ENCODE peak calls at places on chromosomes 6 and 20, in four cellular contexts. V is EH, N is skeletal muscle cell, X is foreskin fibroblast. C is an unnamed sample.

GRCh38 chr6:151723152-151723551 is 84.3 kb upstream of the ESR1 start:
- DNase-seq in N (no peak), X (no peak), V (no peak), C (no peak)

GRCh38 chr6:47741807-47742206 is 40.0 kb upstream of the OPN5 start:
- DNase-seq in V (peak), X (no peak), N (no peak), C (peak)

GRCh38 chr6:136225496-136225895 is 24.6 kb downstream of the MTFR2 start:
- DNase-seq in X (no peak), V (peak), N (no peak), C (peak)

GRCh38 chr6:160031442-160031841 is 62.6 kb downstream of the IGF2R start:
- DNase-seq in N (no peak), V (peak), X (peak), C (peak)

GRCh38 chr20:31822421-31823330 is 3.5 kb downstream of the MYLK2 start:
- DNase-seq in X (peak), N (no peak), V (peak), C (peak)

GRCh38 chr6:30988209-30988825 is 4.8 kb downstream of the MUC21 start:
- DNase-seq in X (no peak), V (no peak), N (no peak), C (no peak)

GRCh38 chr6:10976571-10976970 is 67.5 kb downstream of the ELOVL2 start:
- DNase-seq in V (no peak), X (no peak), N (no peak), C (peak)

GRCh38 chr6:75196051-75196743 is 9.7 kb downstream of the COL12A1 start:
- DNase-seq in V (peak), X (peak), N (no peak), C (peak)

GRCh38 chr6:139744038-139744437 is 369.6 kb upstream of the CITED2 start:
- DNase-seq in X (no peak), N (no peak), V (no peak), C (no peak)

GRCh38 chr20:48394415-48395081 is 433.3 kb downstream of the PREX1 start:
- DNase-seq in V (no peak), X (no peak), N (no peak), C (no peak)

GRCh38 chr6:38320817-38321216 is 318.9 kb downstream of the BTBD9 start:
- DNase-seq in V (no peak), N (no peak), X (no peak), C (no peak)

GRCh38 chr6:116631379-116631990 is 15.2 kb downstream of the RSPH4A start:
- DNase-seq in V (no peak), X (no peak), N (no peak), C (no peak)

GRCh38 chr20:32474967-32475819 is 109.9 kb downstream of the NOL4L start:
- DNase-seq in X (peak), N (peak), V (peak), C (peak)

GRCh38 chr20:44552950-44553908 is 29.1 kb upstream of the PKIG start:
- DNase-seq in X (peak), V (peak), N (peak), C (peak)

GRCh38 chr20:38278150-38278549 is 17.6 kb upstream of the KIAA1755 start:
- DNase-seq in V (no peak), X (no peak), N (no peak), C (no peak)

GRCh38 chr6:71577766-71578165 is 289.2 kb downstream of the OGFRL1 start:
- DNase-seq in N (no peak), X (no peak), V (no peak), C (no peak)

GRCh38 chr6:168542301-168542700 is 101.3 kb downstream of the SMOC2 start:
- DNase-seq in V (no peak), N (no peak), X (no peak), C (no peak)

GRCh38 chr6:149049230-149049629 is 268.3 kb upstream of the TAB2 start:
- DNase-seq in X (no peak), V (peak), N (no peak), C (peak)

GRCh38 chr6:41687501-41688175 is 47.8 kb downstream of the TFEB start:
- DNase-seq in N (no peak), X (no peak), V (no peak), C (no peak)

GRCh38 chr6:71197770-71198169 is 90.8 kb upstream of the OGFRL1 start:
- DNase-seq in V (peak), X (peak), N (peak), C (peak)

GRCh38 chr20:45892049-45892816 is 1.1 kb downstream of the CTSA start:
- DNase-seq in X (no peak), N (no peak), V (peak), C (peak)

GRCh38 chr20:64053841-64054661 is 4.6 kb upstream of the SOX18 start:
- DNase-seq in X (no peak), N (no peak), V (no peak), C (no peak)

GRCh38 chr6:159169193-159169555 is at the start of gene FNDC1:
- DNase-seq in N (no peak), X (no peak), V (no peak), C (no peak)

GRCh38 chr6:2848851-2849250 is 7.2 kb upstream of the SERPINB1 start:
- DNase-seq in N (no peak), V (no peak), X (no peak), C (no peak)

GRCh38 chr6:52712136-52712535 is 41.2 kb downstream of the TMEM14A start:
- DNase-seq in X (no peak), V (peak), N (no peak), C (peak)

GRCh38 chr6:37702314-37702713 is 4.6 kb upstream of the MDGA1 start:
- DNase-seq in X (no peak), V (no peak), N (no peak), C (no peak)

GRCh38 chr6:149132336-149132735 is 185.2 kb upstream of the TAB2 start:
- DNase-seq in X (no peak), N (no peak), V (no peak), C (no peak)

GRCh38 chr20:24985802-24986201 is 6.7 kb downstream of the APMAP start:
- DNase-seq in X (no peak), V (no peak), N (no peak), C (no peak)

GRCh38 chr20:53672484-53673129 is 79.0 kb upstream of the ZNF217 start:
- DNase-seq in N (no peak), X (peak), V (peak), C (no peak)

GRCh38 chr20:57308451-57309410 is 20.9 kb upstream of the SPO11 start:
- DNase-seq in N (no peak), X (no peak), V (no peak), C (no peak)

GRCh38 chr6:167745660-167746376 is 80.9 kb upstream of the AFDN start:
- DNase-seq in N (no peak), X (no peak), V (no peak), C (no peak)

GRCh38 chr6:23343610-23344306 is 774.4 kb downstream of the HDGFL1 start:
- DNase-seq in N (no peak), V (no peak), X (no peak), C (no peak)

GRCh38 chr6:11067348-11067747 is 23.2 kb upstream of the ELOVL2 start:
- DNase-seq in N (no peak), X (no peak), V (no peak), C (no peak)

GRCh38 chr6:147972436-147972835 is 370.2 kb upstream of the SASH1 start:
- DNase-seq in X (no peak), V (no peak), N (peak), C (no peak)

GRCh38 chr20:21706345-21707195 is 1.1 kb downstream of the PAX1 start:
- DNase-seq in N (no peak), V (no peak), X (no peak), C (no peak)

GRCh38 chr6:36874016-36874442 is 574 bp downstream of the PPIL1 start:
- DNase-seq in N (no peak), X (no peak), V (peak), C (no peak)

GRCh38 chr6:158174514-158174913 is 6.4 kb downstream of the GTF2H5 start:
- DNase-seq in X (peak), V (peak), N (peak), C (peak)

GRCh38 chr6:35419431-35419830 is 32.7 kb upstream of the FANCE start:
- DNase-seq in V (peak), X (peak), N (peak), C (peak)

GRCh38 chr6:11277275-11278206 is 45.1 kb upstream of the NEDD9 start:
- DNase-seq in N (peak), V (peak), X (peak), C (peak)

GRCh38 chr20:25278636-25279361 is 30.9 kb downstream of the PYGB start:
- DNase-seq in N (no peak), V (no peak), X (no peak), C (no peak)